ENCODE peak calls at places on chromosomes 1 and 21, in six cellular contexts. P is AG09309, Y is GM23338, Q is HFF-Myc, C is OCI-LY7, D is GM06990. H is an unnamed sample.

GRCh38 chr1:188355082-188355481 is 1526.3 kb downstream of the PLA2G4A start:
- DNase-seq in Q (no peak), Y (no peak), C (no peak), D (no peak), P (no peak), H (no peak)

GRCh38 chr1:19845166-19845954 is 30.3 kb upstream of the RNF186 start:
- DNase-seq in Q (no peak), D (no peak), P (no peak), C (no peak), Y (no peak), H (no peak)

GRCh38 chr1:28601696-28602095 is 9.6 kb downstream of the RAB42 start:
- DNase-seq in P (peak), C (no peak), Y (no peak), D (peak), Q (peak), H (peak)

GRCh38 chr1:119731060-119731459 is 19.3 kb downstream of the PHGDH start:
- DNase-seq in Q (no peak), Y (no peak), P (no peak), D (no peak), C (no peak), H (no peak)

GRCh38 chr21:17590443-17590842 is 22.3 kb downstream of the BTG3 start:
- DNase-seq in C (no peak), P (peak), D (no peak), Y (no peak), Q (no peak), H (no peak)

GRCh38 chr1:230393722-230394121 is 32.4 kb downstream of the PGBD5 start:
- DNase-seq in Y (no peak), P (no peak), Q (no peak), D (no peak), C (no peak), H (no peak)

GRCh38 chr1:27527223-27527856 is 37.4 kb upstream of the WASF2 start:
- DNase-seq in Y (peak), C (peak), D (peak), P (no peak), Q (no peak), H (no peak)

GRCh38 chr1:245677446-245678240 is 522.9 kb downstream of the KIF26B start:
- DNase-seq in Q (no peak), C (no peak), D (no peak), Y (no peak), P (no peak), H (no peak)

GRCh38 chr1:33339413-33339812 is 18.5 kb upstream of the A3GALT2 start:
- DNase-seq in Q (no peak), P (no peak), C (no peak), D (no peak), Y (no peak), H (no peak)

GRCh38 chr1:24541711-24542346 is 14.1 kb upstream of the NCMAP start:
- DNase-seq in Y (peak), Q (no peak), D (no peak), C (no peak), P (no peak), H (no peak)

GRCh38 chr1:40383488-40384412 is 10.2 kb downstream of the SMAP2 start:
- DNase-seq in C (no peak), Q (no peak), Y (no peak), D (no peak), P (no peak), H (no peak)

GRCh38 chr1:74407902-74408301 is 104.5 kb downstream of the LRRC53 start:
- DNase-seq in Q (no peak), Y (no peak), P (no peak), C (no peak), D (no peak), H (no peak)

GRCh38 chr1:48875736-48876135 is 99.0 kb upstream of the BEND5 start:
- DNase-seq in P (no peak), D (no peak), Q (no peak), C (no peak), Y (no peak), H (no peak)

GRCh38 chr1:221772107-221772506 is 30.2 kb upstream of the DUSP10 start:
- DNase-seq in C (no peak), Q (no peak), Y (no peak), P (peak), D (no peak), H (peak)

GRCh38 chr1:230109871-230110667 is 43.0 kb downstream of the GALNT2 start:
- DNase-seq in C (peak), P (no peak), Q (no peak), Y (no peak), D (peak), H (no peak)

GRCh38 chr1:201506573-201507567 is at the start of gene CSRP1:
- DNase-seq in Q (no peak), Y (peak), D (peak), P (no peak), C (peak), H (no peak)

GRCh38 chr1:3349161-3349967 is 105.1 kb upstream of the ARHGEF16 start:
- DNase-seq in Y (no peak), C (no peak), P (no peak), D (no peak), Q (no peak), H (no peak)

GRCh38 chr1:158002630-158003408 is 9.4 kb downstream of the KIRREL1 start:
- DNase-seq in D (no peak), P (no peak), Y (peak), C (no peak), Q (peak), H (no peak)

GRCh38 chr1:201009967-201010645 is 13.4 kb downstream of the KIF21B start:
- DNase-seq in C (no peak), P (no peak), D (no peak), Y (peak), Q (no peak), H (no peak)

GRCh38 chr1:43205671-43206070 is 33.5 kb downstream of the CFAP57 start:
- DNase-seq in D (no peak), Y (no peak), P (no peak), C (no peak), Q (no peak), H (no peak)

DNA sequence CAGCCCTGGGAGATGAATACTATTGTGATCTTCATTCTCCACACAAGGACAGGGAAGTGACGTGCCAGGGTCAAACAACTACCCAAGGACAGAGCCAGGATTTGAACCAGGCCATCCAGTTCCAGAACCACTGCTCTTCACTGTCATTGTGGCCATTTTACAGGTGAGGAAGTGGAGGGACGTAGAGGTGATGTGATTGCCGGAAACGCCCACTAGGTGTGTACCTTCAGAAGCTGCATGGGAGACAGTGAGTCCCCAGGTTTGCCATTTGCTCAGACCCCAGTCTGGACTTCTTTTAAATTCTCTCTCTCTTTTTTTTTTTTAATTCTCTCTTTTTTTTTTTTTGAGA is 207.6 kb upstream of the TMEM51 start:
- DNase-seq in Q (no peak), C (no peak), Y (no peak), D (no peak), P (no peak), H (no peak)
- TF ChIP-seq CTCF in Q (no peak), C (no peak), Y (peak), D (no peak), P (no peak), H (no peak)

DNA sequence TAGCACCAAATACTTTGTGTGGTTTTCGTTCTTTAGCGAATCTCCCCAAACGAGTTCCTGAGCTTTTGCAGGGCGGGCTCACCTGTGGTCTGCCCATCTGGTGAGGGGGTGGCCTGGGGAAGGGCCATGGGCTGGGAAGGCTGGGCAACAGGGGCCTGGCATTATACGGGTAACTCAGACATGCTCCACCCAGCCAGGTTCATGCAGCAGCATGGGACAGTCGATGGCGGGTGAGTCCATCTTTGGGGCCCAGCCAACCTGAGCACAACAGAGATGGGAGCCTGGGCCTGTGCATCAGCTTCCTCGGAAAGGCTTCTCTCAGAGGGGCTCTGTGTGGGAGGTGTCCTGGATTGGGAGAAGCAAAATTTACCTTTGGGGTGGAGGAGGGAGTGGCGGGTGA is 302.6 kb downstream of the CAMTA1 start:
- DNase-seq in C (no peak), Y (no peak), P (no peak), Q (no peak), D (no peak), H (no peak)
- TF ChIP-seq CTCF in C (no peak), Y (no peak), P (no peak), Q (no peak), D (no peak), H (no peak)

GRCh38 chr1:178037510-178038253 is 56.2 kb upstream of the RASAL2 start:
- DNase-seq in Y (peak), D (peak), P (no peak), Q (peak), C (no peak), H (peak)
- TF ChIP-seq CTCF in Y (peak), D (no peak), P (peak), Q (no peak), C (no peak), H (peak)

GRCh38 chr1:36382669-36383068 is 3.1 kb downstream of the STK40 start:
- DNase-seq in P (no peak), Q (no peak), C (no peak), Y (no peak), D (no peak), H (no peak)

GRCh38 chr1:36383240-36383639 is 2.5 kb downstream of the STK40 start:
- DNase-seq in Q (no peak), P (no peak), C (no peak), D (no peak), Y (no peak), H (no peak)

GRCh38 chr1:36386262-36387140 is 777 bp upstream of the STK40 start:
- DNase-seq in Q (peak), P (peak), Y (peak), D (peak), C (peak), H (peak)

GRCh38 chr1:36385410-36386261 is at the start of gene STK40:
- DNase-seq in P (peak), C (peak), Y (peak), D (peak), Q (peak), H (peak)

DNA sequence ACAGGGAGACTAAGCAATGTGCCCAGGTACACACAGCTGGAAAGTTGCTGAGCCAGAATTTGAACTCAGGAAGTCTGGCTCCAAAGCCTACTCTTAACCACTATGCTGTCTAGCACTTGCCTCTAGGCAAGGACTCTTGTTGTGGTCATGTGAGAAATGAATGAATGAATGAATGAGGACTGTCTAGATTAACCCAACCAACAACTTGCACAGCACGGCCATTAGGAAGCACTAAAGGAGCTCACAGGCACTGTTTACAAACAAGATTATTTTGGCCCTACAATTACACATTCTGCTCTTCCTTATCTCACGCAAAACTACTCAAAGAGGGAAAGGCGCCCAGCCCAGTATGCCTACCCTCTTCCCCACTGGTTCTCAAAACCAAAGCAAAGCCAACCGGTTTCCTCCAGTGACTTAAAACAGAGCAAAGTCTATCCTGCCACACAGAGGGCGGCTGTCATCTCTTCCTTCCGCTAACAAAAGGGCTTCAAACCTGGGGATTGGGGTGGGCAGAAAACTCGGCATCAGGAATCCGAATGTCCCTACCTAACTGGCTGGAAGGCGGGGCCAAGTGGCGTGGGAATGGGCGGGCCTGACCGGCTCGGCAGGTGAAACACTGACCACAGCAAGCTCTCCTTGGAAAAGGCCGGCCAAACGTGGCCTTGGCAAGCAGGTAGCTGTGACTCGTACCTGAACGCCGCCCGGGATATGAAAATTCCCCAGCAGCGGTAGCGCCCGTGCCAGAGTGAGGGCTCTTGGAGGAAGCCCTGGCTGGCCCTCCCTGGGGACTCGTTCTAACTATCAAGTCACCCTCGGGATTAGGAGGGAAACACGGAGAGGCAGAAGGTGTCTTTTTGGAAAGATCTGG is 948 bp downstream of the STK40 start:
- DNase-seq in Q (no peak), D (no peak), Y (peak), C (peak), P (no peak), H (no peak)
- TF ChIP-seq CTCF in Q (no peak), D (no peak), Y (no peak), C (no peak), P (no peak), H (no peak)

GRCh38 chr1:76819976-76820375 is 47.3 kb upstream of the ST6GALNAC5 start:
- DNase-seq in Y (no peak), P (no peak), Q (no peak), D (no peak), C (no peak), H (no peak)
- TF ChIP-seq CTCF in Y (no peak), P (no peak), Q (no peak), D (no peak), C (no peak), H (no peak)

GRCh38 chr1:13703558-13704485 is 3.8 kb downstream of the PRDM2 start:
- DNase-seq in C (no peak), Q (no peak), P (no peak), Y (no peak), D (no peak), H (no peak)
- TF ChIP-seq CTCF in C (peak), Q (peak), P (no peak), Y (no peak), D (peak), H (no peak)

H was measured in AG09319.